ENCODE peak calls at places on chromosomes 16 and 17, in four cellular contexts. H is body of pancreas, B is neural progenitor cell, K is PC-3. O is an unnamed sample.

GRCh38 chr17:46117850-46118696 is 75.2 kb downstream of the KANSL1 start:
- DNase-seq in H (peak; percentile 6), B (no peak), K (no peak), O (no peak)

GRCh38 chr17:42527932-42528331 is 8.1 kb upstream of the NAGLU start:
- DNase-seq in H (no peak), B (no peak), K (no peak), O (no peak)

GRCh38 chr17:17778308-17779014 is 58.3 kb downstream of the SREBF1 start:
- DNase-seq in H (peak; percentile 59), B (no peak), K (no peak), O (peak; percentile 23)

GRCh38 chr16:48507346-48507745 is 102.6 kb downstream of the N4BP1 start:
- DNase-seq in H (no peak), B (no peak), K (no peak), O (no peak)

GRCh38 chr17:77888242-77889134 is 70.0 kb upstream of the TNRC6C start:
- DNase-seq in H (no peak), B (no peak), K (no peak), O (peak; percentile 6)

GRCh38 chr17:8326591-8327583 is 12.8 kb upstream of the ODF4 start:
- DNase-seq in H (peak; percentile 22), B (peak; percentile 66), K (no peak), O (peak; percentile 21)

GRCh38 chr16:9836118-9836736 is 346.0 kb downstream of the GRIN2A start:
- DNase-seq in H (peak; percentile 6), B (peak; percentile 68), K (peak; percentile 25), O (peak; percentile 24)

GRCh38 chr17:20174588-20175265 is 165.6 kb downstream of the SPECC1 start:
- DNase-seq in H (no peak), B (no peak), K (peak; percentile 84), O (peak; percentile 82)

GRCh38 chr16:9908613-9909012 is 273.6 kb downstream of the GRIN2A start:
- DNase-seq in H (peak; percentile 22), B (no peak), K (no peak), O (no peak)

GRCh38 chr16:68335175-68335574 is 24.4 kb downstream of the PRMT7 start:
- DNase-seq in H (no peak), B (no peak), K (no peak), O (peak; percentile 33)

GRCh38 chr17:54180919-54181318 is 358.2 kb downstream of the KIF2B start:
- DNase-seq in H (no peak), B (no peak), K (no peak), O (no peak)

GRCh38 chr17:4333041-4333440 is 33.4 kb downstream of the UBE2G1 start:
- DNase-seq in H (no peak), B (no peak), K (no peak), O (no peak)

GRCh38 chr16:88941933-88942909 is 34.8 kb downstream of the CBFA2T3 start:
- DNase-seq in H (peak; percentile 40), B (peak; percentile 82), K (no peak), O (no peak)

GRCh38 chr17:10266477-10266876 is 68.1 kb upstream of the GAS7 start:
- DNase-seq in H (no peak), B (no peak), K (no peak), O (no peak)

DNA sequence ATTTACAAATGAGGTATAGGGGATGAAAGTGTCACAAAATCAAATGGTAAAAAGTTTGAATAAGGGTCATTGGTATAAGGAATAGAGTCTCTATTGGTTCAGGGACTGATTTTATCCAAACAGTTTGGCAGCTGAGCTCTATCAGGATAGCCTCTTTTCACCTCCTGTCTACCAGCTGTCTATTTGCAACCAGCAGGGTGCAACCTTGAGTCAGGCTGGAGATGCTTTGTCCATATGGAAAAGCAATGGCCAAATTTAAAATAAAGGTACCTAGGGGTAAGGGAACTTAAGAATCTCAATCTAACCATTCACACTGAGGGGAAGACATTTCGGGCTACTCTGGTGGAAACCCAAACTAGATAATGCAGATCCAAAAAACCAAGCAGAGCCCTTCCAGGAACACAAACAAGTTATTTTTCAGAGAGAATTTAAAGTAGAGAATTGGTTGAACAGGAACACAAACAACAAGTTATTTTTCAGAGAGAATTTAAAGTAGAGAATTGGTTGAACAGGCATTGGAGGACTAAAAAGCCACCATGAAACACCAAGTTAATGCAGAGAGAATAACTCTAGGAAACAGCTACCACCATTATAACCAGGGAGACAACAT is 12.6 kb upstream of the CA10 start:
- DNase-seq in H (peak; percentile 44), B (peak; percentile 60), K (peak; percentile 64), O (no peak)
- H3K4me3 ChIP-seq in H (no peak overlapping the region), B (no peak overlapping the region), K (no peak overlapping the region), O (no peak overlapping the region)

DNA sequence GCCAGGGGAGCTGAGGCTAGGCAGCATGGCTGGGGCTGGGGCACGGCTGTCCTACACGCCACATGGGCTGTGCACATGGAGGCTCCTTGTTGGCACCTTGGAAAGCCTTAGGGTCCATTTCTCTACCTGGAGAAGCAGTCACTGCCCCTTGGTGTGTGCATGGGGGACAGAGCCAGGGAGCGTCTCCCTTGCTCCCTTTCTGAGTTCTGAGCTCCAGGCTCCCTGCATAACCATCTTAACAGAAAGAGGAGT is 266.8 kb downstream of the ENGASE start:
- DNase-seq in H (no peak), B (no peak), K (no peak), O (no peak)
- H3K4me3 ChIP-seq in H (no peak overlapping the region), B (no peak overlapping the region), K (no peak overlapping the region), O (no peak overlapping the region)

DNA sequence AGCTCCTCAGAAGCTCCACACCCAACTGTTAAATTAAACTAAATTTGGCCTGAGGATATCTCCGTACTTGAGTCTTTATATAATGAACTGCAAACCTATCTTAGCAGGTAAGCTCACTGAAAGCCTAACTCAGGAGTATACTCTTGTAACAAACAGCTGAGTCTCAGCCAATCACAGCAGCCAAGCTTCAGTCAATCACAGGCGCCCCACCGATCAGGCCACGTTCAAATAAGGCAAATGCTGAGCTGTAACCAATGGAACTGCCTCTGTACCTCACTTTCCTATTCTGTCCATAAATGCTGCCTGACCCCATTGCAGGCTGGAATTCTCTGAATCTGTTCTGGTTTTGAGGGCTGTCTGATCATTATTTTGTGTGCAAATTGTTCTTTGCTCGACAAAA is 93.0 kb upstream of the CES5A start:
- DNase-seq in H (no peak), B (no peak), K (no peak), O (no peak)
- H3K4me3 ChIP-seq in H (no peak overlapping the region), B (no peak overlapping the region), K (no peak overlapping the region), O (no peak overlapping the region)

DNA sequence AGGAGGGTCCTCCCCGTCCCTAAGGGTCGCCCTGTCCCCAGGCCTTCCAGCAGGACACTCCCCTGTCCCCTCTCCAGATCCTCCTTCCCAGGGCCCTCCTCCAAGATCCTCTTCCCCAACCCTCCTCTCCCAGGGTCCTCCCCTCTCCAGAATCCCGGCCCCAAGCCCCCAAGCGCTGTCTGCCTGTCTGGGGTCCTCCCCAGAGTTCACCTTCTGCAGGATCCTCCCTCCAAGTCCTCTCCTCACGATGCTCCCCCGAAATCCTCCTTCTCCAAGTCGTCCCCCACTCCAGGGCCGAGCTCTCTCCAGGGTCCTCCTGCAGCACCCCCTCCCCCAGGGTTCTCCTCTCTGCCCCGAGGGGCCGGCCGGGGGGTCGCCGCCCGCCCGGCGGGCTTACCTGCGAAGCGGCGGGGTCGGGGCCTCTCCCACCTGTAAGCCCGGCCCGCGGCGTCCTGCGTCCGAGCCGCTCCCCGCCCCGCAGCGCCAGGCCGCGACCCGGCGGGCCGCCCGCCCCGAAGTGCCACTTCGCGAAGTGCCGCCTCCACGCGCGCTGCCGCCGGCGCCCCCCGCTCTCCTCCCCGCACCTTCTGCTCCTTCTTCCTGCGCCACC is 678 bp upstream of the BAIAP2 start:
- DNase-seq in H (no peak), B (peak; percentile 62), K (no peak), O (no peak)
- H3K4me3 ChIP-seq in H (peak overlapping the region; percentile 30), B (peak overlapping the region; percentile 91), K (peak overlapping the region; percentile 89), O (peak overlapping the region; percentile 71)

GRCh38 chr16:84085774-84086173 is 31.0 kb downstream of the MBTPS1 start:
- DNase-seq in H (no peak), B (no peak), K (no peak), O (no peak)
- H3K4me3 ChIP-seq in H (no peak overlapping the region), B (no peak overlapping the region), K (no peak overlapping the region), O (no peak overlapping the region)

DNA sequence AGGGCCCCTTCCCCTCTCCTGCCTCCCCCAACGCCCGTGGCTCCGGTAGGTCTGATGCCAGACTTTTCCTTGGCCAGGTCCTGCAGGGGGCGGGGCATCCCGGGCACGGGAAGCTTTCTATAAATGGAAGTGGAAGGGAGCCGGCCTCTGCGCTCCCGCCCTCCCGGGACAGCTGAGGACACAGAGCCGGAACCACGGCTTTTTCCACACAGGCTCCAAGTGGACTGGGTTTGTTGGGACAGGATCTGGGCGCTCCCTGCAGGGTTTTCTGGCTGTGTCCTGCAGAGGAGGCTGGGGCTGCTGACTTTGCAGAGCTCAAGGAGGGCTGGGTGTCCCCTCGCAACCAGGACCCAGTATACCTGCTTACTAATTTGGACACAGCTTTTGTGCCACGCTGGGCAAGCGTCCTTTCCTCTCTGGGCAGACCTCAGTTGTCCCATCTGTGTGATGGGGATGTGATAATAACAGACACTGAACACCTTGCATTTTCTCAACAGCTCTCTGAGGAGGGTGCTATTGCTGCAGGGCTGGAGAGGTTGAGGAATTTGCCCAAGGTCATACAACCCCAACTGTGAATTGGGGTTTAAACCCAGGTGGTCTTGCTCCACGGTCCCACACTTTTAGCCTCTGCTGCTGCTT is 1.8 kb downstream of the TNS4 start:
- DNase-seq in H (peak; percentile 88), B (peak; percentile 77), K (peak; percentile 70), O (peak; percentile 42)
- H3K4me3 ChIP-seq in H (no peak overlapping the region), B (no peak overlapping the region), K (peak overlapping the region; percentile 81), O (no peak overlapping the region)

GRCh38 chr16:24976061-24976779 is 38.9 kb downstream of the ARHGAP17 start:
- DNase-seq in H (no peak), B (no peak), K (no peak), O (no peak)
- H3K4me3 ChIP-seq in H (no peak overlapping the region), B (no peak overlapping the region), K (no peak overlapping the region), O (no peak overlapping the region)

O was measured in astrocyte.